ENCODE peak calls at places on chromosome 16, in seven cellular contexts. S, C, P, R, I, N and B are unnamed samples. For H3K4me1, the result is how much of the 10 kb centered on the place peaks cover.

GRCh38 chr16:76985362-76985761 is 205.6 kb upstream of the MON1B start:
- DNase-seq in N (no peak), S (no peak), C (no peak), P (no peak), R (no peak), I (no peak), B (no peak)

GRCh38 chr16:50266337-50267091 is at the start of gene ADCY7:
- DNase-seq in P (peak), R (peak), I (peak), C (no peak), N (no peak), S (peak), B (peak)

GRCh38 chr16:76474048-76474447 is 196.8 kb downstream of the CNTNAP4 start:
- DNase-seq in P (no peak), S (no peak), N (peak), R (no peak), C (no peak), I (peak), B (no peak)

GRCh38 chr16:49487746-49488145 is 114.1 kb downstream of the C16orf78 start:
- DNase-seq in N (no peak), C (no peak), R (no peak), I (no peak), P (no peak), S (no peak), B (no peak)

GRCh38 chr16:13154799-13155198 is 253.4 kb downstream of the SHISA9 start:
- DNase-seq in I (no peak), P (no peak), C (no peak), R (no peak), S (no peak), N (no peak), B (no peak)

GRCh38 chr16:72974142-72974769 is 73.7 kb downstream of the ZFHX3 start:
- DNase-seq in R (no peak), C (no peak), N (no peak), P (no peak), S (no peak), I (no peak), B (no peak)

GRCh38 chr16:608019-608418 is 18.2 kb downstream of the RAB40C start:
- DNase-seq in S (no peak), C (no peak), R (no peak), P (no peak), I (peak), N (no peak), B (peak)

GRCh38 chr16:14263769-14264168 is 192.7 kb downstream of the MRTFB start:
- DNase-seq in P (no peak), C (no peak), R (no peak), N (no peak), I (no peak), S (no peak), B (no peak)

GRCh38 chr16:27748868-27749546 is 199.1 kb downstream of the KATNIP start:
- DNase-seq in R (peak), S (peak), N (peak), I (peak), C (no peak), P (peak), B (peak)

GRCh38 chr16:30472328-30472942 is at the start of gene ITGAL:
- DNase-seq in P (no peak), I (peak), N (no peak), R (no peak), S (peak), C (no peak), B (no peak)

GRCh38 chr16:29819506-29819905 is 756 bp upstream of the MVP start:
- DNase-seq in R (peak), P (no peak), C (no peak), I (peak), S (no peak), N (no peak), B (no peak)

GRCh38 chr16:83971165-83972130 is 3.4 kb downstream of the NECAB2 start:
- DNase-seq in C (no peak), I (no peak), S (no peak), R (no peak), P (no peak), N (no peak), B (no peak)

GRCh38 chr16:81650281-81650680 is 128.8 kb upstream of the PLCG2 start:
- DNase-seq in C (no peak), P (no peak), N (no peak), R (no peak), S (no peak), I (no peak), B (no peak)

GRCh38 chr16:81137012-81137335 is 40.8 kb upstream of the GCSH start:
- DNase-seq in S (peak), I (no peak), C (no peak), N (no peak), P (peak), R (peak), B (no peak)

GRCh38 chr16:70737377-70738082 is 51.7 kb upstream of the MTSS2 start:
- DNase-seq in I (no peak), P (peak), R (peak), N (no peak), S (no peak), C (no peak), B (no peak)

GRCh38 chr16:57020651-57021050 is 31.3 kb downstream of the NLRC5 start:
- DNase-seq in S (no peak), N (no peak), C (no peak), R (no peak), I (no peak), P (no peak), B (no peak)

GRCh38 chr16:50591800-50592771 is 43.9 kb downstream of the NKD1 start:
- DNase-seq in P (no peak), C (no peak), R (no peak), N (no peak), I (no peak), S (no peak), B (no peak)

GRCh38 chr16:77191259-77191969 is 424 bp downstream of the MON1B start:
- DNase-seq in R (peak), I (no peak), P (no peak), C (no peak), S (no peak), N (no peak), B (no peak)

GRCh38 chr16:53415504-53415903 is 18.8 kb upstream of the RBL2 start:
- DNase-seq in R (no peak), I (peak), S (no peak), P (no peak), C (no peak), N (no peak), B (peak)

GRCh38 chr16:72371307-72372081 is 199.5 kb upstream of the PMFBP1 start:
- DNase-seq in I (peak), C (peak), N (peak), R (peak), S (no peak), P (peak), B (peak)

GRCh38 chr16:86751081-86752030 is 173.0 kb downstream of the FOXL1 start:
- DNase-seq in P (peak), N (no peak), I (no peak), R (peak), C (no peak), S (no peak), B (no peak)

GRCh38 chr16:69532761-69533459 is 32.9 kb upstream of the NFAT5 start:
- DNase-seq in R (no peak), P (no peak), S (no peak), C (no peak), N (no peak), I (no peak), B (no peak)

GRCh38 chr16:11836653-11837244 is 14.6 kb downstream of the RSL1D1 start:
- DNase-seq in C (no peak), R (peak), P (peak), S (no peak), I (peak), N (peak), B (no peak)

GRCh38 chr16:60438894-60439293 is 1597.3 kb downstream of the CDH8 start:
- DNase-seq in I (no peak), C (no peak), S (no peak), R (no peak), P (no peak), N (no peak), B (no peak)

GRCh38 chr16:67538666-67539101 is 10.1 kb downstream of the RIPOR1 start:
- DNase-seq in C (no peak), R (peak), N (no peak), P (peak), I (peak), S (peak), B (peak)
- H3K4me1 ChIP-seq in C (under half), R (under half), N (under half), P (under half), I (under half), S (under half), B (under half)

DNA sequence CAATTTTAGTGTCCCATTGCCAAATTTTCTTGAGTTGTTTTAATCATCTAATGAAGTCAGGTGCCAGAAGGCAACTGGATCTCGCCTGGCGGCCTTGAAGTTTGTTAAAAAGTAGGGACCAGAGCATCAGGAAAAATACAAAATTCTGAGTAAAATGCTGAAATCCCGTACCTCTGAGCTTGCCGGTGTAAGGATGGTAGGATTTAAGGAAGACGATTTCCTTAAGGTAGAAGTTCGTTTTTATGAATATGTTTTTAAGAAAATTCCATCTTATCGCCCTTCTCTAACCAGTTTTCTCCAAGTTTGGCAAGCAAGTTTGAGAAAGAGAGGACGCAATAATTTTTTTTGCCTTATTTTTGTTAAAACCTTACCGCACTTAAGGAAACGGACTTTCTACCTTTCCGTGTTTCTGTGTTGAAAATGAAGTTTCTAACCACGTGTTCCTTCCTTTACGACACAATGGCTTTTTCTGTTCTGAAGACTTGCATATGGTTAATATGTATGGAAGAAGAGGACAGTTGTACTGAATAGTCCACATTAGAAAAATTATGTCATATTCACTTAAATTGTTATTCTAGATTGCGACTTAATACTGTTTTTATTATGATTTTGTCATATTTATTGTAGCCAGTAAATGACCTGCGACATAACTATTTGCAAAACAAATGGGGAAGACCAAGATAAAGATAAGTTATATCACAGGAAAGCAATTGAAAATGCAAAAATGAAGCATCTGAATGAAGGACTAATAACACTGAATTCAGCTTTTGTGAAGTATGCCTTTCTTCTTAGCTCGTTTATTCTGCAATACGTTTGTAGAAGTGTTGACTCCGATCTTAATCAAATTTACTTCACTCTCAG is 886 bp downstream of the ATF7IP2 start:
- DNase-seq in N (no peak), C (no peak), R (peak), P (peak), S (no peak), I (peak), B (no peak)
- H3K4me2 ChIP-seq in N (peak), C (peak), R (peak), P (peak), S (peak), I (peak), B (peak)

GRCh38 chr16:5315914-5316313 is 218.3 kb upstream of the EEF2KMT start:
- DNase-seq in P (no peak), I (no peak), N (no peak), S (no peak), R (no peak), C (no peak), B (no peak)
- H3K4ac ChIP-seq in P (no peak), I (no peak), N (no peak), S (no peak), R (no peak), C (no peak), B (no peak)

GRCh38 chr16:20866792-20867191 is 33.4 kb downstream of the DCUN1D3 start:
- DNase-seq in P (no peak), N (no peak), R (no peak), I (no peak), C (no peak), S (no peak), B (no peak)
- H3K4me1 ChIP-seq in P (under half), N (under half), R (under half), I (under half), C (under half), S (under half), B (under half)